ENCODE peak calls at places on chromosome 3, in six cellular contexts. One of them, this sample, is unnamed.

GRCh38 chr3:81339040-81339845 is 422.2 kb downstream of the GBE1 start:
- DNase-seq in sigmoid colon: no peak
- DNase-seq in SJSA1: no peak
- DNase-seq in pancreas: no peak
- DNase-seq in HCT116: no peak
- DNase-seq in thoracic aorta: no peak
- DNase-seq in this sample: peak; percentile 31

GRCh38 chr3:71723452-71724170 is 1.6 kb downstream of the EIF4E3 start:
- DNase-seq in SJSA1: no peak
- DNase-seq in sigmoid colon: no peak
- DNase-seq in pancreas: no peak
- DNase-seq in HCT116: no peak
- DNase-seq in thoracic aorta: no peak
- DNase-seq in this sample: no peak

GRCh38 chr3:69354948-69355347 is 30.9 kb downstream of the FRMD4B start:
- DNase-seq in SJSA1: no peak
- DNase-seq in sigmoid colon: no peak
- DNase-seq in pancreas: no peak
- DNase-seq in HCT116: no peak
- DNase-seq in thoracic aorta: no peak
- DNase-seq in this sample: no peak

GRCh38 chr3:63385629-63386028 is 107.5 kb downstream of the SYNPR start:
- DNase-seq in thoracic aorta: no peak
- DNase-seq in SJSA1: no peak
- DNase-seq in pancreas: no peak
- DNase-seq in HCT116: no peak
- DNase-seq in sigmoid colon: no peak
- DNase-seq in this sample: no peak

GRCh38 chr3:31542246-31542645 is 9.5 kb downstream of the STT3B start:
- DNase-seq in SJSA1: no peak
- DNase-seq in sigmoid colon: no peak
- DNase-seq in pancreas: no peak
- DNase-seq in thoracic aorta: no peak
- DNase-seq in HCT116: no peak
- DNase-seq in this sample: no peak

GRCh38 chr3:50205719-50206276 is 727 bp downstream of the SLC38A3 start:
- DNase-seq in thoracic aorta: no peak
- DNase-seq in pancreas: peak; percentile 85
- DNase-seq in sigmoid colon: no peak
- DNase-seq in SJSA1: no peak
- DNase-seq in HCT116: peak; percentile 63
- DNase-seq in this sample: peak; percentile 95

GRCh38 chr3:172685331-172686214 is 25.3 kb downstream of the NCEH1 start:
- DNase-seq in SJSA1: no peak
- DNase-seq in pancreas: no peak
- DNase-seq in HCT116: no peak
- DNase-seq in thoracic aorta: no peak
- DNase-seq in sigmoid colon: no peak
- DNase-seq in this sample: no peak

GRCh38 chr3:8885806-8886205 is 77.5 kb downstream of the RAD18 start:
- DNase-seq in SJSA1: no peak
- DNase-seq in sigmoid colon: no peak
- DNase-seq in HCT116: no peak
- DNase-seq in thoracic aorta: no peak
- DNase-seq in pancreas: no peak
- DNase-seq in this sample: no peak

GRCh38 chr3:52090131-52090548 is 33.8 kb upstream of the DUSP7 start:
- DNase-seq in sigmoid colon: no peak
- DNase-seq in pancreas: no peak
- DNase-seq in SJSA1: peak; percentile 82
- DNase-seq in thoracic aorta: peak; percentile 45
- DNase-seq in HCT116: peak; percentile 31
- DNase-seq in this sample: no peak

GRCh38 chr3:128146201-128146600 is 7.1 kb upstream of the EEFSEC start:
- DNase-seq in SJSA1: no peak
- DNase-seq in HCT116: no peak
- DNase-seq in pancreas: no peak
- DNase-seq in sigmoid colon: no peak
- DNase-seq in thoracic aorta: no peak
- DNase-seq in this sample: no peak

GRCh38 chr3:42013652-42014442 is 51.9 kb upstream of the ULK4 start:
- DNase-seq in SJSA1: no peak
- DNase-seq in thoracic aorta: no peak
- DNase-seq in HCT116: no peak
- DNase-seq in sigmoid colon: peak; percentile 77
- DNase-seq in pancreas: peak; percentile 38
- DNase-seq in this sample: peak; percentile 81

GRCh38 chr3:113606539-113607218 is 74.3 kb downstream of the SIDT1 start:
- DNase-seq in sigmoid colon: no peak
- DNase-seq in SJSA1: no peak
- DNase-seq in pancreas: no peak
- DNase-seq in thoracic aorta: no peak
- DNase-seq in HCT116: no peak
- DNase-seq in this sample: no peak

GRCh38 chr3:172254542-172254941 is 193.7 kb downstream of the GHSR start:
- DNase-seq in thoracic aorta: no peak
- DNase-seq in pancreas: no peak
- DNase-seq in sigmoid colon: no peak
- DNase-seq in HCT116: no peak
- DNase-seq in SJSA1: no peak
- DNase-seq in this sample: no peak

GRCh38 chr3:53195602-53196574 is 34.9 kb downstream of the PRKCD start:
- DNase-seq in thoracic aorta: no peak
- DNase-seq in HCT116: peak; percentile 12
- DNase-seq in SJSA1: no peak
- DNase-seq in pancreas: peak; percentile 55
- DNase-seq in sigmoid colon: no peak
- DNase-seq in this sample: peak; percentile 97

GRCh38 chr3:156837130-156837529 is 11.0 kb downstream of the LEKR1 start:
- DNase-seq in SJSA1: no peak
- DNase-seq in thoracic aorta: no peak
- DNase-seq in sigmoid colon: no peak
- DNase-seq in HCT116: no peak
- DNase-seq in pancreas: no peak
- DNase-seq in this sample: no peak

GRCh38 chr3:169966951-169967915 is 626 bp downstream of the SEC62 start:
- DNase-seq in pancreas: no peak
- DNase-seq in HCT116: no peak
- DNase-seq in thoracic aorta: no peak
- DNase-seq in SJSA1: peak; percentile 48
- DNase-seq in sigmoid colon: peak; percentile 76
- DNase-seq in this sample: peak; percentile 82

GRCh38 chr3:191217331-191217730 is 18.3 kb downstream of the OSTN start:
- DNase-seq in thoracic aorta: no peak
- DNase-seq in sigmoid colon: no peak
- DNase-seq in SJSA1: no peak
- DNase-seq in HCT116: no peak
- DNase-seq in pancreas: no peak
- DNase-seq in this sample: no peak

GRCh38 chr3:182592747-182593146 is 200.6 kb upstream of the ATP11B start:
- DNase-seq in thoracic aorta: no peak
- DNase-seq in HCT116: no peak
- DNase-seq in SJSA1: no peak
- DNase-seq in pancreas: no peak
- DNase-seq in sigmoid colon: no peak
- DNase-seq in this sample: no peak

GRCh38 chr3:181510500-181510899 is 201.2 kb upstream of the SOX2 start:
- DNase-seq in SJSA1: no peak
- DNase-seq in HCT116: no peak
- DNase-seq in thoracic aorta: no peak
- DNase-seq in sigmoid colon: no peak
- DNase-seq in pancreas: no peak
- DNase-seq in this sample: no peak

GRCh38 chr3:126621171-126621570 is 33.8 kb downstream of the TXNRD3 start:
- DNase-seq in HCT116: no peak
- DNase-seq in pancreas: no peak
- DNase-seq in thoracic aorta: no peak
- DNase-seq in sigmoid colon: no peak
- DNase-seq in SJSA1: no peak
- DNase-seq in this sample: no peak

GRCh38 chr3:190446492-190447301 is 3.0 kb downstream of the TMEM207 start:
- DNase-seq in SJSA1: no peak
- DNase-seq in pancreas: no peak
- DNase-seq in sigmoid colon: no peak
- DNase-seq in thoracic aorta: no peak
- DNase-seq in HCT116: no peak
- DNase-seq in this sample: no peak

GRCh38 chr3:119457260-119457659 is 6.2 kb downstream of the TMEM39A start:
- DNase-seq in sigmoid colon: no peak
- DNase-seq in SJSA1: no peak
- DNase-seq in thoracic aorta: no peak
- DNase-seq in pancreas: no peak
- DNase-seq in HCT116: no peak
- DNase-seq in this sample: no peak

GRCh38 chr3:184805351-184806038 is 6.5 kb upstream of the VPS8 start:
- DNase-seq in SJSA1: no peak
- DNase-seq in thoracic aorta: no peak
- DNase-seq in sigmoid colon: no peak
- DNase-seq in HCT116: no peak
- DNase-seq in pancreas: no peak
- DNase-seq in this sample: no peak

GRCh38 chr3:184583345-184584000 is 21.9 kb downstream of the EPHB3 start:
- DNase-seq in pancreas: no peak
- DNase-seq in HCT116: no peak
- DNase-seq in SJSA1: no peak
- DNase-seq in thoracic aorta: no peak
- DNase-seq in sigmoid colon: no peak
- DNase-seq in this sample: peak; percentile 84

GRCh38 chr3:98563661-98564281 is 29.6 kb downstream of the CPOX start:
- DNase-seq in thoracic aorta: no peak
- DNase-seq in HCT116: no peak
- DNase-seq in sigmoid colon: no peak
- DNase-seq in SJSA1: no peak
- DNase-seq in pancreas: no peak
- DNase-seq in this sample: no peak

GRCh38 chr3:193655827-193656433 is 62.9 kb downstream of the OPA1 start:
- DNase-seq in SJSA1: no peak
- DNase-seq in thoracic aorta: no peak
- DNase-seq in HCT116: no peak
- DNase-seq in sigmoid colon: no peak
- DNase-seq in pancreas: no peak
- DNase-seq in this sample: no peak

GRCh38 chr3:119637679-119638525 is 22.5 kb downstream of the POPDC2 start:
- DNase-seq in thoracic aorta: no peak
- DNase-seq in sigmoid colon: no peak
- DNase-seq in pancreas: no peak
- DNase-seq in HCT116: no peak
- DNase-seq in SJSA1: no peak
- DNase-seq in this sample: no peak

GRCh38 chr3:20422391-20422790 is 236.4 kb upstream of the SGO1 start:
- DNase-seq in HCT116: no peak
- DNase-seq in thoracic aorta: no peak
- DNase-seq in sigmoid colon: no peak
- DNase-seq in SJSA1: no peak
- DNase-seq in pancreas: no peak
- DNase-seq in this sample: no peak

GRCh38 chr3:58470363-58471024 is 21.4 kb upstream of the KCTD6 start:
- DNase-seq in HCT116: no peak
- DNase-seq in thoracic aorta: no peak
- DNase-seq in SJSA1: no peak
- DNase-seq in sigmoid colon: no peak
- DNase-seq in pancreas: no peak
- DNase-seq in this sample: no peak

GRCh38 chr3:139129892-139130291 is 85.2 kb upstream of the PRR23C start:
- DNase-seq in SJSA1: no peak
- DNase-seq in sigmoid colon: no peak
- DNase-seq in HCT116: no peak
- DNase-seq in thoracic aorta: no peak
- DNase-seq in pancreas: no peak
- DNase-seq in this sample: no peak

GRCh38 chr3:162799910-162800309 is 1303.3 kb downstream of the OTOL1 start:
- DNase-seq in HCT116: no peak
- DNase-seq in thoracic aorta: no peak
- DNase-seq in sigmoid colon: no peak
- DNase-seq in pancreas: no peak
- DNase-seq in SJSA1: no peak
- DNase-seq in this sample: no peak

GRCh38 chr3:49170744-49171118 is 667 bp upstream of the KLHDC8B start:
- DNase-seq in pancreas: no peak
- DNase-seq in SJSA1: no peak
- DNase-seq in HCT116: no peak
- DNase-seq in sigmoid colon: no peak
- DNase-seq in thoracic aorta: no peak
- DNase-seq in this sample: no peak
- H3K4me3 ChIP-seq in pancreas: peak overlapping the region; percentile 54
- H3K4me3 ChIP-seq in SJSA1: peak overlapping the region; percentile 60
- H3K4me3 ChIP-seq in HCT116: peak overlapping the region; percentile 74
- H3K4me3 ChIP-seq in sigmoid colon: peak overlapping the region; percentile 58
- H3K4me3 ChIP-seq in thoracic aorta: peak overlapping the region; percentile 90
- H3K4me3 ChIP-seq in this sample: no peak overlapping the region

GRCh38 chr3:10992017-10992945 is at the start of gene SLC6A1:
- DNase-seq in sigmoid colon: no peak
- DNase-seq in pancreas: no peak
- DNase-seq in HCT116: no peak
- DNase-seq in thoracic aorta: no peak
- DNase-seq in SJSA1: no peak
- DNase-seq in this sample: peak; percentile 86

GRCh38 chr3:10985181-10985580 is 7.4 kb upstream of the SLC6A1 start:
- DNase-seq in pancreas: no peak
- DNase-seq in HCT116: no peak
- DNase-seq in thoracic aorta: no peak
- DNase-seq in SJSA1: no peak
- DNase-seq in sigmoid colon: no peak
- DNase-seq in this sample: no peak

GRCh38 chr3:10988003-10988402 is 4.5 kb upstream of the SLC6A1 start:
- DNase-seq in SJSA1: no peak
- DNase-seq in sigmoid colon: no peak
- DNase-seq in pancreas: no peak
- DNase-seq in HCT116: no peak
- DNase-seq in thoracic aorta: no peak
- DNase-seq in this sample: no peak

GRCh38 chr3:10986592-10986991 is 6.0 kb upstream of the SLC6A1 start:
- DNase-seq in thoracic aorta: no peak
- DNase-seq in pancreas: no peak
- DNase-seq in HCT116: no peak
- DNase-seq in sigmoid colon: no peak
- DNase-seq in SJSA1: no peak
- DNase-seq in this sample: no peak

GRCh38 chr3:10988991-10989484 is 3.5 kb upstream of the SLC6A1 start:
- DNase-seq in thoracic aorta: no peak
- DNase-seq in sigmoid colon: no peak
- DNase-seq in HCT116: no peak
- DNase-seq in SJSA1: no peak
- DNase-seq in pancreas: no peak
- DNase-seq in this sample: no peak
- H3K27me3 ChIP-seq in thoracic aorta: no peaks in the 10 kb centered on the region
- H3K27me3 ChIP-seq in sigmoid colon: peaks cover 13% of the 10 kb centered on the region
- H3K27me3 ChIP-seq in HCT116: peaks cover 64% of the 10 kb centered on the region
- H3K27me3 ChIP-seq in SJSA1: peaks cover 50% of the 10 kb centered on the region
- H3K27me3 ChIP-seq in pancreas: no peaks in the 10 kb centered on the region
- H3K27me3 ChIP-seq in this sample: peaks cover 21% of the 10 kb centered on the region

GRCh38 chr3:134903840-134904239 is 108.8 kb downstream of the EPHB1 start:
- DNase-seq in SJSA1: no peak
- DNase-seq in thoracic aorta: no peak
- DNase-seq in HCT116: no peak
- DNase-seq in sigmoid colon: no peak
- DNase-seq in pancreas: no peak
- DNase-seq in this sample: no peak
- H3K36me3 ChIP-seq in SJSA1: no peaks in the 10 kb centered on the region
- H3K36me3 ChIP-seq in thoracic aorta: no peaks in the 10 kb centered on the region
- H3K36me3 ChIP-seq in HCT116: no peaks in the 10 kb centered on the region
- H3K36me3 ChIP-seq in sigmoid colon: no peaks in the 10 kb centered on the region
- H3K36me3 ChIP-seq in pancreas: no peaks in the 10 kb centered on the region
- H3K36me3 ChIP-seq in this sample: no peaks in the 10 kb centered on the region

GRCh38 chr3:105867690-105868449 is 942 bp downstream of the CBLB start:
- DNase-seq in pancreas: no peak
- DNase-seq in sigmoid colon: no peak
- DNase-seq in thoracic aorta: no peak
- DNase-seq in SJSA1: no peak
- DNase-seq in HCT116: no peak
- DNase-seq in this sample: no peak
- H3K4me3 ChIP-seq in pancreas: peak overlapping the region; percentile 62
- H3K4me3 ChIP-seq in sigmoid colon: peak overlapping the region; percentile 97
- H3K4me3 ChIP-seq in thoracic aorta: peak overlapping the region; percentile 97
- H3K4me3 ChIP-seq in SJSA1: peak overlapping the region; percentile 78
- H3K4me3 ChIP-seq in HCT116: peak overlapping the region; percentile 79
- H3K4me3 ChIP-seq in this sample: peak overlapping the region; percentile 92

This sample was measured in H7.